ENCODE peak calls at places on chromosome X, in seven cellular contexts. S, I, R, Z, V, L and N are unnamed samples.

GRCh38 chrX:15366507-15367352 is 17.5 kb downstream of the VEGFD start:
- DNase-seq in S (no peak), I (no peak), R (no peak), Z (no peak), V (no peak), L (no peak), N (no peak)

GRCh38 chrX:107718156-107718621 is 57.4 kb downstream of the TSC22D3 start:
- DNase-seq in S (peak), I (peak), R (peak), Z (peak), V (peak), L (peak), N (peak)

GRCh38 chrX:38335382-38335781 is 8.1 kb upstream of the RPGR start:
- DNase-seq in S (no peak), I (no peak), R (no peak), Z (no peak), V (no peak), L (no peak), N (no peak)

GRCh38 chrX:101668143-101668542 is 8.5 kb upstream of the ARMCX2 start:
- DNase-seq in S (no peak), I (no peak), R (peak), Z (no peak), V (no peak), L (no peak), N (no peak)

GRCh38 chrX:106791495-106791894 is 11.0 kb upstream of the TBC1D8B start:
- DNase-seq in S (peak), I (no peak), R (no peak), Z (no peak), V (no peak), L (no peak), N (no peak)

GRCh38 chrX:129957241-129958099 is 25.0 kb upstream of the BCORL1 start:
- DNase-seq in S (peak), I (peak), R (peak), Z (no peak), V (no peak), L (peak), N (peak)

GRCh38 chrX:46587753-46588171 is 14.2 kb downstream of the CHST7 start:
- DNase-seq in S (no peak), I (no peak), R (peak), Z (no peak), V (no peak), L (no peak), N (peak)

GRCh38 chrX:47266643-47267042 is 33.8 kb downstream of the USP11 start:
- DNase-seq in S (no peak), I (no peak), R (no peak), Z (no peak), V (no peak), L (no peak), N (no peak)

GRCh38 chrX:148723551-148723950 is 223.1 kb downstream of the AFF2 start:
- DNase-seq in S (no peak), I (no peak), R (no peak), Z (no peak), V (no peak), L (no peak), N (no peak)

GRCh38 chrX:40083120-40083978 is 14.4 kb downstream of the BCOR start:
- DNase-seq in S (no peak), I (peak), R (no peak), Z (no peak), V (peak), L (no peak), N (no peak)

GRCh38 chrX:70479970-70480659 is 35.5 kb downstream of the DLG3 start:
- DNase-seq in S (no peak), I (peak), R (peak), Z (no peak), V (no peak), L (no peak), N (no peak)

GRCh38 chrX:139828037-139828436 is 104.8 kb downstream of the ATP11C start:
- DNase-seq in S (no peak), I (no peak), R (no peak), Z (no peak), V (no peak), L (no peak), N (peak)

GRCh38 chrX:139882299-139882698 is 50.6 kb downstream of the ATP11C start:
- DNase-seq in S (no peak), I (no peak), R (no peak), Z (no peak), V (no peak), L (no peak), N (peak)

GRCh38 chrX:55161581-55161980 is 58.6 kb upstream of the PAGE5 start:
- DNase-seq in S (no peak), I (peak), R (peak), Z (peak), V (no peak), L (no peak), N (no peak)

GRCh38 chrX:7586126-7586525 is 256.8 kb upstream of the VCX start:
- DNase-seq in S (peak), I (no peak), R (peak), Z (peak), V (no peak), L (no peak), N (peak)

GRCh38 chrX:69096963-69097362 is 68.3 kb downstream of the PJA1 start:
- DNase-seq in S (no peak), I (no peak), R (no peak), Z (no peak), V (no peak), L (no peak), N (no peak)

GRCh38 chrX:149151805-149152757 is 353.0 kb downstream of the IDS start:
- DNase-seq in S (no peak), I (no peak), R (peak), Z (no peak), V (no peak), L (no peak), N (peak)

GRCh38 chrX:49042581-49043219 is 457 bp downstream of the TFE3 start:
- DNase-seq in S (no peak), I (no peak), R (no peak), Z (no peak), V (no peak), L (no peak), N (no peak)

GRCh38 chrX:68726366-68726765 is 78.9 kb downstream of the STARD8 start:
- DNase-seq in S (no peak), I (no peak), R (no peak), Z (no peak), V (no peak), L (no peak), N (no peak)

GRCh38 chrX:21734175-21734574 is 23.7 kb downstream of the SMPX start:
- DNase-seq in S (no peak), I (no peak), R (peak), Z (no peak), V (no peak), L (peak), N (no peak)

GRCh38 chrX:14039344-14039743 is 9.7 kb upstream of the GEMIN8 start:
- DNase-seq in S (peak), I (no peak), R (peak), Z (peak), V (no peak), L (peak), N (peak)

GRCh38 chrX:85859426-85859825 is 187.9 kb downstream of the CHM start:
- DNase-seq in S (peak), I (no peak), R (no peak), Z (no peak), V (no peak), L (no peak), N (no peak)

GRCh38 chrX:68443155-68443868 is 10.0 kb upstream of the OPHN1 start:
- DNase-seq in S (peak), I (no peak), R (no peak), Z (no peak), V (no peak), L (peak), N (peak)

GRCh38 chrX:107672955-107673378 is 44.7 kb downstream of the PRPS1 start:
- DNase-seq in S (peak), I (peak), R (peak), Z (no peak), V (peak), L (no peak), N (peak)

GRCh38 chrX:16807976-16808542 is 21.8 kb downstream of the TXLNG start:
- DNase-seq in S (peak), I (no peak), R (peak), Z (no peak), V (no peak), L (no peak), N (peak)

GRCh38 chrX:38881066-38881465 is 79.8 kb downstream of the MID1IP1 start:
- DNase-seq in S (no peak), I (no peak), R (no peak), Z (no peak), V (no peak), L (no peak), N (no peak)

GRCh38 chrX:39096599-39096998 is 295.3 kb downstream of the MID1IP1 start:
- DNase-seq in S (no peak), I (no peak), R (no peak), Z (no peak), V (no peak), L (no peak), N (no peak)

GRCh38 chrX:46407753-46408130 is 137.5 kb downstream of the ZNF674 start:
- DNase-seq in S (peak), I (no peak), R (no peak), Z (no peak), V (no peak), L (no peak), N (no peak)

GRCh38 chrX:22351966-22352365 is 79.3 kb downstream of the CBLL2 start:
- DNase-seq in S (no peak), I (no peak), R (no peak), Z (no peak), V (no peak), L (no peak), N (no peak)

GRCh38 chrX:100596601-100597000 is 11.9 kb downstream of the TNMD start:
- DNase-seq in S (no peak), I (no peak), R (no peak), Z (no peak), V (no peak), L (no peak), N (no peak)

GRCh38 chrX:13716905-13717304 is 17.5 kb downstream of the TRAPPC2 start:
- DNase-seq in S (no peak), I (no peak), R (peak), Z (no peak), V (no peak), L (no peak), N (no peak)

GRCh38 chrX:7294483-7294882 is 146.5 kb upstream of the PUDP start:
- DNase-seq in S (peak), I (no peak), R (no peak), Z (no peak), V (no peak), L (no peak), N (no peak)

GRCh38 chrX:118758511-118758910 is 31.1 kb downstream of the IL13RA1 start:
- DNase-seq in S (no peak), I (no peak), R (no peak), Z (no peak), V (no peak), L (no peak), N (no peak)

GRCh38 chrX:19237919-19238318 is 105.8 kb upstream of the PDHA1 start:
- DNase-seq in S (no peak), I (no peak), R (no peak), Z (no peak), V (no peak), L (no peak), N (no peak)

GRCh38 chrX:136104936-136105335 is 42.4 kb upstream of the FHL1 start:
- DNase-seq in S (no peak), I (no peak), R (no peak), Z (no peak), V (no peak), L (no peak), N (no peak)

GRCh38 chrX:43333543-43333942 is 322.6 kb upstream of the MAOA start:
- DNase-seq in S (no peak), I (no peak), R (peak), Z (no peak), V (no peak), L (no peak), N (no peak)

GRCh38 chrX:49273181-49273727 is 3.7 kb downstream of the PPP1R3F start:
- DNase-seq in S (no peak), I (no peak), R (no peak), Z (no peak), V (no peak), L (no peak), N (no peak)

GRCh38 chrX:45196701-45197100 is 4.0 kb downstream of the DIPK2B start:
- DNase-seq in S (peak), I (no peak), R (no peak), Z (no peak), V (no peak), L (no peak), N (no peak)

GRCh38 chrX:44310227-44310626 is 33.2 kb downstream of the EFHC2 start:
- DNase-seq in S (no peak), I (no peak), R (no peak), Z (no peak), V (no peak), L (no peak), N (no peak)

GRCh38 chrX:6558979-6559378 is 24.1 kb upstream of the VCX3A start:
- DNase-seq in S (no peak), I (no peak), R (no peak), Z (no peak), V (no peak), L (no peak), N (no peak)

DNA sequence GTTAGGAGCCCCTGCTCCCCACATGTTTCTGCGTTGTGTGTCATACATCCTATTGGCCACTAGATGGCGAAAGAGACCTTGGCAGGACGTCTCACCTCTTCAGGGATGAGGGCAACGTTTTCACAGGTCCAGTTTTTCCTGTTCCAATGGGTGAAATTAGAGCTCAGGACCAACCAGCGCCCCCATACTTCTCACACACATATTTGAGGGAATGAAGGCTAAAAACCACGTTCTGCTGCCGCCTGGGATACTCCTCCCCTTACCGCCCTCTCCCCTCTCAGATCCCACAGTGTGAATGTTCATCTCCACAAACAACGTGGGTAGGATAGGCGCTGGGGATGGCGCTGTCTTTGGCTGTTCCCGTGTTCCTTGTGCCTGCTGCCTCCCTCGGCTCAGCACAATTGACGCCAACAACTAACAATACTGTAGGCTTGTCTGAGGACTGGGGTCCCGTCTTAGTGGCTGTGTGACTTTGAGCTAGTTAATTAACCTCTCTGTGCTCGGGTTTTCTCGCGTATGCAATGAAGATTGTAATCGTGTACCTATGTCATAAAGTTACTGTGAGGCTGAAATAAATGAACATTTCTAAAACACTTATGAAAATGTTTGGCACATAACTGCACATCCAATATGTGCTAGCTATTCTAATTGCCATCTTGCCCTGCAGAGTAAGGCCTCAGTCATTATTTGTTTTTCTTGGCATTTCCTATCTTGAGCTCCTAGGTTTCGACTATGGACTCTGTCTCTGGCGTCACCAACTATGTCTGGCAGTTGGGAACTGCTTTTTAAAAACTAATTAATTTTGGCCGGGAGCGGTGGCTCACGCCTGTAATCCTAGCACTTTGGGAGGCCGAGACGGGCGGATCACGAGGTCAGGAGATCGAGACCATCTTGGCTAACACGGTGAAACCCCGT is 181.3 kb upstream of the STK26 start:
- DNase-seq in S (peak), I (peak), R (peak), Z (peak), V (peak), L (peak), N (peak)
- H3K23ac ChIP-seq in S (no peak), I (no peak), R (no peak), Z (no peak), V (no peak), L (no peak), N (no peak)

DNA sequence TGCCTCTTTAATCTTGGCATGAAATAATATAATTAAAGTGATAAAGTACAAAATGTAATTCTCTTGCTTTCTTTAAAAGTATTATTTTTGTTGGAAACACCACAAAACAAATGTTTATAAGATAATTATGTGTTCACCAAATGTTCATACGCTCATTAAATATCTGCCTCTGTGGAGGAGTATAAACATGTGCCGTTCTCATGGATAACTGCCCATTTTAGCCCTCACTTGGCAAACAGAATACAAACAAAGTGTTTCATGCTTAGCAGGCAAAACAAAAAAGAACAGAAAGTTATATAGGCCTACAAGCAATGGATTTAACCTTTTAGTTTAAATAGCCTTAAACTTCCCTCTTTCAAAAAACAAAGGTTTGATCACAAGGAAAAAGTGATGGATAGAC is 800.4 kb upstream of the DIAPH2 start:
- DNase-seq in S (no peak), I (no peak), R (no peak), Z (no peak), V (no peak), L (no peak), N (no peak)
- H2BK120ac ChIP-seq in S (no peak), I (no peak), R (no peak), Z (no peak), V (no peak), L (no peak), N (no peak)

DNA sequence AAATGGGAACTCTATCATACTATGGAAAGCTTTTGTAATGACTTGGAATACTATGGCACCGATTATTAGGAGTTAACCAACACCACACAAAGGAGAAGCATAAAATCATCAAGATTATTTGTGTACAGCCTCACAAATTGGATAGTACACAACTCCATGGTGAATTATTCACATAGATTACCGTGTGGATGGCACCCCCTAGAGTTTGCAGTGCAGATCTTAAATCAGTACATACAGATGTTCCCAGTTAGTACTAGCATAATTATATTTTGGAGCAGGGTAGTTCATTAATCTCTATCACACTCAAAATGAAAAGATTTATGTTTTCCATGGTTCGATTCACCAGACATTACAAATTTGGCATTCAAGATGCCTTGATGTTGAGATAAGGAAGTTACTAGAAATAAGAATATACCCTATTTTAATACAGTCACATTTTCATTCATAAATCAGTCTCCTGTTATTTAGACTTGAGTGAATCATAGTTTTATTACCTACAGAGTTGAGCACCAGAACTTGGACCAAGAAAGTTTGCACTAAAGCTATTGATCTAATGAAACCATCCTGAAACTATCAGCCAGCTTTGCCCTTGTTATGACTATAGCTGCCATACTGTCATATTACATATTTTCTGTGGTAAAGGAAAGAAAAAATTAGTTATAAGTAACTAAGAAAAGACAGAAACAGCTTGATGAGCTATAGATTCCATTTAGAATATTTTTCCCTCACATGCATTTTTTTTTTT is 531.8 kb downstream of the GLUD2 start:
- DNase-seq in S (no peak), I (no peak), R (peak), Z (no peak), V (no peak), L (peak), N (no peak)
- H3K23ac ChIP-seq in S (no peak), I (no peak), R (no peak), Z (no peak), V (no peak), L (no peak), N (no peak)

GRCh38 chrX:131792356-131792749 is 230.7 kb upstream of the STK26 start:
- DNase-seq in S (peak), I (no peak), R (peak), Z (no peak), V (no peak), L (peak), N (no peak)

GRCh38 chrX:131795442-131796229 is 227.5 kb upstream of the STK26 start:
- DNase-seq in S (no peak), I (no peak), R (no peak), Z (no peak), V (no peak), L (no peak), N (no peak)

GRCh38 chrX:131792789-131793462 is 230.2 kb upstream of the STK26 start:
- DNase-seq in S (peak), I (no peak), R (peak), Z (no peak), V (no peak), L (peak), N (no peak)

GRCh38 chrX:131789664-131790063 is 233.4 kb upstream of the STK26 start:
- DNase-seq in S (no peak), I (no peak), R (no peak), Z (no peak), V (no peak), L (no peak), N (no peak)

DNA sequence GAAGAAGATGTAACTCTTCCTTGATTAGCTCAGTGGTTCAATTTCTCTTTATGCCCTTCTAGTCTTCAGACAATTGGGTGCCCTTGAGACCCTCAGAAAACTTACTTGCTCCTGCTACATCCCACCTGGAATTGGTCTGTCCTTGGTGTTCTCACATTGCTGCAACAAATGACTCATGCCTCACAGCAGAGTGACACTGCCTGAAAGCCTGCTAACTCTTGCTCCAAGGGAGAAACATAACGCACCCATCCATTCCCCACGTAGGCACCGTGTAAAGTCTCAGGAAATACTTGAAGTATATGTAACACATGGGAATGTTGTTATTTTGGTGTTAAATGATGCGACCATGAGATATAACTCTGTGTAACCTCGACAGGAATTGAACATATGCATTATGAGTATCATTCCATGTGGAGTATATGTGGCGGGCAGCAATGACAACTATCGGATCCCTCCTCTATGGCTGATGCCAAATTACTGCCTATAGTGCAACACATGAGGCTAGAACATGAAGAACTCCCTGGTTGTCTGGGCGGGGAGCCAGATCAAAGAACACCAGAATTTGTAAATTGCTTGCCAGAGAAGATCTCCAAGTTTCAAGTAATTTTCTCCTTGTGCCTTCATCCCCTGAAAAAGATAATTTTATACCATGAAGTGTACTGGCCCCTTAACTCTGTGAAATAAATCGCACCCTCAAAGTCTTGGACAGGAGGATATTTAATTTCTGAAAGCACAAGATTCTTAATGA is 231.3 kb upstream of the STK26 start:
- DNase-seq in S (peak), I (no peak), R (no peak), Z (no peak), V (no peak), L (peak), N (no peak)
- H2BK120ac ChIP-seq in S (no peak), I (no peak), R (no peak), Z (no peak), V (no peak), L (no peak), N (no peak)